ENCODE peak calls at places on chromosome 1, in eight cellular contexts. A, Z, H, K, O, Y, R and V are unnamed samples.
A peak's percentile ranks its signal among the peaks of the same experiment; 100 is the strongest.

GRCh38 chr1:153032677-153033308 is 1.8 kb downstream of the SPRR1B start:
- DNase-seq in A (peak; percentile 11), Z (peak; percentile 43), H (no peak), K (no peak), O (no peak), Y (no peak), R (peak; percentile 20), V (no peak)

GRCh38 chr1:64841330-64842065 is 96.6 kb downstream of the RAVER2 start:
- DNase-seq in A (peak; percentile 49), Z (peak; percentile 12), H (no peak), K (no peak), O (no peak), Y (no peak), R (no peak), V (no peak)

GRCh38 chr1:51189421-51190073 is 46.5 kb upstream of the RNF11 start:
- DNase-seq in A (peak; percentile 86), Z (peak; percentile 91), H (peak; percentile 13), K (peak; percentile 72), O (no peak), Y (no peak), R (peak; percentile 66), V (peak; percentile 71)

GRCh38 chr1:94061513-94062443 is 59.2 kb downstream of the ABCA4 start:
- DNase-seq in A (peak; percentile 91), Z (peak; percentile 89), H (peak; percentile 44), K (peak; percentile 73), O (peak; percentile 37), Y (peak; percentile 72), R (peak; percentile 86), V (peak; percentile 74)

GRCh38 chr1:154014154-154014910 is 23.8 kb downstream of the RPS27 start:
- DNase-seq in A (peak; percentile 41), Z (peak; percentile 26), H (no peak), K (no peak), O (no peak), Y (no peak), R (no peak), V (peak; percentile 24)

GRCh38 chr1:147084273-147085096 is 87.8 kb downstream of the PRKAB2 start:
- DNase-seq in A (peak; percentile 91), Z (peak; percentile 69), H (peak; percentile 50), K (peak; percentile 72), O (peak; percentile 13), Y (no peak), R (peak; percentile 75), V (peak; percentile 76)

GRCh38 chr1:66399888-66400529 is 133.9 kb upstream of the SGIP1 start:
- DNase-seq in A (no peak), Z (no peak), H (no peak), K (peak; percentile 57), O (no peak), Y (no peak), R (no peak), V (peak; percentile 52)

GRCh38 chr1:16152521-16153087 is 3.3 kb downstream of the EPHA2 start:
- DNase-seq in A (no peak), Z (no peak), H (no peak), K (no peak), O (no peak), Y (no peak), R (peak; percentile 74), V (no peak)

GRCh38 chr1:108077991-108078390 is 113.0 kb upstream of the VAV3 start:
- DNase-seq in A (no peak), Z (no peak), H (no peak), K (no peak), O (no peak), Y (no peak), R (no peak), V (no peak)

GRCh38 chr1:156160744-156161181 is 7.4 kb downstream of the SEMA4A start:
- DNase-seq in A (peak; percentile 70), Z (no peak), H (peak; percentile 51), K (peak; percentile 79), O (peak; percentile 71), Y (peak; percentile 80), R (peak; percentile 78), V (peak; percentile 76)

GRCh38 chr1:204453141-204453772 is 41.3 kb downstream of the PIK3C2B start:
- DNase-seq in A (no peak), Z (no peak), H (no peak), K (peak; percentile 81), O (no peak), Y (no peak), R (peak; percentile 62), V (peak; percentile 86)

GRCh38 chr1:234875328-234875952 is 253.2 kb downstream of the TOMM20 start:
- DNase-seq in A (no peak), Z (no peak), H (no peak), K (no peak), O (no peak), Y (peak; percentile 91), R (no peak), V (no peak)

GRCh38 chr1:92961896-92962752 is 862 bp upstream of the DIPK1A start:
- DNase-seq in A (peak; percentile 80), Z (peak; percentile 79), H (no peak), K (peak; percentile 85), O (no peak), Y (no peak), R (peak; percentile 9), V (peak; percentile 80)

GRCh38 chr1:152495066-152495675 is 15.4 kb upstream of the LCE5A start:
- DNase-seq in A (peak; percentile 22), Z (peak; percentile 25), H (no peak), K (peak; percentile 51), O (no peak), Y (no peak), R (peak; percentile 21), V (peak; percentile 37)

GRCh38 chr1:31796707-31797106 is 19.1 kb downstream of the SPOCD1 start:
- DNase-seq in A (no peak), Z (no peak), H (no peak), K (no peak), O (no peak), Y (no peak), R (no peak), V (no peak)

GRCh38 chr1:86436041-86436440 is 12.1 kb downstream of the CLCA2 start:
- DNase-seq in A (no peak), Z (no peak), H (no peak), K (no peak), O (no peak), Y (no peak), R (no peak), V (no peak)

GRCh38 chr1:77874804-77875445 is 13.5 kb upstream of the NEXN start:
- DNase-seq in A (peak; percentile 34), Z (peak; percentile 21), H (no peak), K (no peak), O (no peak), Y (no peak), R (no peak), V (no peak)

GRCh38 chr1:240350910-240351331 is 259.2 kb downstream of the FMN2 start:
- DNase-seq in A (peak; percentile 36), Z (peak; percentile 84), H (no peak), K (no peak), O (no peak), Y (no peak), R (no peak), V (no peak)

GRCh38 chr1:14255711-14256110 is 342.8 kb upstream of the KAZN start:
- DNase-seq in A (no peak), Z (peak; percentile 5), H (no peak), K (no peak), O (no peak), Y (no peak), R (no peak), V (no peak)

GRCh38 chr1:18668750-18669404 is 38.2 kb downstream of the PAX7 start:
- DNase-seq in A (no peak), Z (no peak), H (no peak), K (no peak), O (no peak), Y (no peak), R (no peak), V (no peak)

GRCh38 chr1:12147116-12147753 is 19.6 kb upstream of the TNFRSF1B start:
- DNase-seq in A (no peak), Z (no peak), H (no peak), K (no peak), O (no peak), Y (no peak), R (peak; percentile 93), V (no peak)

GRCh38 chr1:97739596-97740103 is 181.2 kb downstream of the DPYD start:
- DNase-seq in A (no peak), Z (peak; percentile 22), H (no peak), K (no peak), O (no peak), Y (no peak), R (no peak), V (no peak)

GRCh38 chr1:8232036-8232757 is 85.7 kb upstream of the SLC45A1 start:
- DNase-seq in A (peak; percentile 25), Z (no peak), H (no peak), K (no peak), O (no peak), Y (no peak), R (no peak), V (no peak)

GRCh38 chr1:8226747-8227146 is 91.2 kb upstream of the SLC45A1 start:
- DNase-seq in A (no peak), Z (no peak), H (no peak), K (no peak), O (no peak), Y (no peak), R (peak; percentile 32), V (no peak)

GRCh38 chr1:8228253-8228652 is 89.7 kb upstream of the SLC45A1 start:
- DNase-seq in A (no peak), Z (no peak), H (no peak), K (no peak), O (no peak), Y (no peak), R (no peak), V (no peak)

DNA sequence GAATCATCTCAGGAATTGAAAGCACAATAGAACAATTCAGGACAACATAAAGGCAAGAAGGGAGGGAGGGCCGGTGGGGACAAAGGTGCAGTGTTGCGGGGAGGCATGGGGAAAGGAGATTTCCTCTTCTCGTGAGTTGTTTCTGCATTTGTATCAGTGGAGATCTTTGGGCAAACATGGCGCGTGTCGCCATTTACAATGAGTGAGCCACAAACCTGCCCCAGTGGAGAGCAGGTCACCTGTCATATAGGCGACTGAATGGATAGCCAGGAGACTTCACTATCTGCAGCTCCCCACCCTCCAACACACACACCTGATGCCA is 87.7 kb upstream of the SLC45A1 start:
- DNase-seq in A (no peak), Z (no peak), H (no peak), K (no peak), O (no peak), Y (no peak), R (no peak), V (no peak)
- TF ChIP-seq CTCF in A (no peak), Z (no peak), H (no peak), K (no peak), O (no peak), Y (no peak), R (no peak), V (no peak)

GRCh38 chr1:163412216-163412615 is 90.5 kb downstream of the NUF2 start:
- DNase-seq in A (no peak), Z (no peak), H (no peak), K (no peak), O (no peak), Y (no peak), R (no peak), V (no peak)
- TF ChIP-seq CTCF in A (no peak), Z (no peak), H (peak; percentile 28), K (no peak), O (no peak), Y (no peak), R (no peak), V (no peak)

GRCh38 chr1:150429805-150430204 is 57.4 kb upstream of the TARS2 start:
- DNase-seq in A (peak; percentile 37), Z (peak; percentile 15), H (no peak), K (peak; percentile 26), O (no peak), Y (no peak), R (peak; percentile 23), V (peak; percentile 55)
- TF ChIP-seq CTCF in A (peak; percentile 32), Z (peak; percentile 21), H (no peak), K (peak; percentile 11), O (no peak), Y (peak; percentile 9), R (no peak), V (peak; percentile 35)

GRCh38 chr1:167529829-167530474 is 11.6 kb upstream of the CD247 start:
- DNase-seq in A (peak; percentile 18), Z (no peak), H (no peak), K (no peak), O (no peak), Y (no peak), R (no peak), V (no peak)
- TF ChIP-seq CTCF in A (no peak), Z (no peak), H (no peak), K (no peak), O (no peak), Y (no peak), R (no peak), V (no peak)